ENCODE peak calls at places on chromosomes 5 and 9, in six cellular contexts. One of them, this sample, is unnamed.

GRCh38 chr9:124852829-124853531 is at the start of gene WDR38:
- DNase-seq in upper lobe of right lung: peak
- DNase-seq in tibial nerve: peak
- DNase-seq in CD8-positive, alpha-beta memory T cell: peak
- DNase-seq in CD4-positive, alpha-beta memory T cell: peak
- DNase-seq in CD8-positive, alpha-beta T cell: peak
- DNase-seq in this sample: peak

GRCh38 chr5:76664065-76664464 is 40.9 kb upstream of the F2RL2 start:
- DNase-seq in upper lobe of right lung: no peak
- DNase-seq in tibial nerve: no peak
- DNase-seq in CD8-positive, alpha-beta memory T cell: no peak
- DNase-seq in CD4-positive, alpha-beta memory T cell: no peak
- DNase-seq in CD8-positive, alpha-beta T cell: no peak
- DNase-seq in this sample: no peak

GRCh38 chr5:142096382-142096781 is 12.2 kb upstream of the NDFIP1 start:
- DNase-seq in upper lobe of right lung: no peak
- DNase-seq in tibial nerve: no peak
- DNase-seq in CD8-positive, alpha-beta memory T cell: no peak
- DNase-seq in CD4-positive, alpha-beta memory T cell: no peak
- DNase-seq in CD8-positive, alpha-beta T cell: no peak
- DNase-seq in this sample: no peak

GRCh38 chr9:109742759-109743388 is 37.1 kb upstream of the PALM2AKAP2 start:
- DNase-seq in upper lobe of right lung: no peak
- DNase-seq in tibial nerve: no peak
- DNase-seq in CD8-positive, alpha-beta memory T cell: no peak
- DNase-seq in CD4-positive, alpha-beta memory T cell: no peak
- DNase-seq in CD8-positive, alpha-beta T cell: no peak
- DNase-seq in this sample: no peak

GRCh38 chr9:72382405-72382804 is 17.4 kb upstream of the ZFAND5 start:
- DNase-seq in upper lobe of right lung: no peak
- DNase-seq in tibial nerve: no peak
- DNase-seq in CD8-positive, alpha-beta memory T cell: no peak
- DNase-seq in CD4-positive, alpha-beta memory T cell: no peak
- DNase-seq in CD8-positive, alpha-beta T cell: no peak
- DNase-seq in this sample: no peak

GRCh38 chr5:28014779-28015178 is 976.4 kb upstream of the CDH9 start:
- DNase-seq in upper lobe of right lung: no peak
- DNase-seq in tibial nerve: no peak
- DNase-seq in CD8-positive, alpha-beta memory T cell: no peak
- DNase-seq in CD4-positive, alpha-beta memory T cell: no peak
- DNase-seq in CD8-positive, alpha-beta T cell: no peak
- DNase-seq in this sample: peak

GRCh38 chr9:122498883-122499288 is 11.7 kb upstream of the OR1J2 start:
- DNase-seq in upper lobe of right lung: no peak
- DNase-seq in tibial nerve: no peak
- DNase-seq in CD8-positive, alpha-beta memory T cell: no peak
- DNase-seq in CD4-positive, alpha-beta memory T cell: peak
- DNase-seq in CD8-positive, alpha-beta T cell: no peak
- DNase-seq in this sample: peak

GRCh38 chr5:127431977-127432376 is 85.5 kb upstream of the PRRC1 start:
- DNase-seq in upper lobe of right lung: no peak
- DNase-seq in tibial nerve: no peak
- DNase-seq in CD8-positive, alpha-beta memory T cell: no peak
- DNase-seq in CD4-positive, alpha-beta memory T cell: no peak
- DNase-seq in CD8-positive, alpha-beta T cell: no peak
- DNase-seq in this sample: no peak

GRCh38 chr5:151212361-151212899 is 11.5 kb downstream of the CCDC69 start:
- DNase-seq in upper lobe of right lung: no peak
- DNase-seq in tibial nerve: no peak
- DNase-seq in CD8-positive, alpha-beta memory T cell: no peak
- DNase-seq in CD4-positive, alpha-beta memory T cell: no peak
- DNase-seq in CD8-positive, alpha-beta T cell: no peak
- DNase-seq in this sample: no peak

GRCh38 chr5:51651889-51652288 is 268.6 kb downstream of the ISL1 start:
- DNase-seq in upper lobe of right lung: no peak
- DNase-seq in tibial nerve: no peak
- DNase-seq in CD8-positive, alpha-beta memory T cell: no peak
- DNase-seq in CD4-positive, alpha-beta memory T cell: no peak
- DNase-seq in CD8-positive, alpha-beta T cell: no peak
- DNase-seq in this sample: no peak

DNA sequence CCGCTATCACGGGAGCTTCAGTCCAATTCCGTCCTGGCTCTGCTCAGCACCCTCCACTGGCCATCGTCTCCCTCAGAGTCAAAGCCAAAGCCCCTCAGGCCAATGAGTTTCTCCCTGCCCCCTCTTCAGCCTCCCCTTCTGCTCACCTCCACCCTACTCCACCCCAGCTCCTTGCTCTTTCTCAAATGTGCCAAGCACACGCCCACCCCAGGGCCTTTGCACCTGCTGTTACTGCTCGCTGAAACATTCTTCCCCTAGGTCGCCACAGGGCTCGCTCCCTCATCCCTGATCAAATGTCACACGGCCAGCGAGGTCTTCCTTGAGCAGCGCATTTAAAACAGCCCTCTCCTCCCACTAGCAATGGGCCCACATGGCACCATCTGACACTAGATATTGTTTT is 6.3 kb upstream of the ENG start:
- DNase-seq in upper lobe of right lung: no peak
- DNase-seq in tibial nerve: no peak
- DNase-seq in CD8-positive, alpha-beta memory T cell: no peak
- DNase-seq in CD4-positive, alpha-beta memory T cell: no peak
- DNase-seq in CD8-positive, alpha-beta T cell: no peak
- DNase-seq in this sample: no peak
- H3K27ac ChIP-seq in upper lobe of right lung: no peak
- H3K27ac ChIP-seq in tibial nerve: no peak
- H3K27ac ChIP-seq in CD8-positive, alpha-beta memory T cell: peak
- H3K27ac ChIP-seq in CD4-positive, alpha-beta memory T cell: no peak
- H3K27ac ChIP-seq in CD8-positive, alpha-beta T cell: no peak
- H3K27ac ChIP-seq in this sample: no peak

DNA sequence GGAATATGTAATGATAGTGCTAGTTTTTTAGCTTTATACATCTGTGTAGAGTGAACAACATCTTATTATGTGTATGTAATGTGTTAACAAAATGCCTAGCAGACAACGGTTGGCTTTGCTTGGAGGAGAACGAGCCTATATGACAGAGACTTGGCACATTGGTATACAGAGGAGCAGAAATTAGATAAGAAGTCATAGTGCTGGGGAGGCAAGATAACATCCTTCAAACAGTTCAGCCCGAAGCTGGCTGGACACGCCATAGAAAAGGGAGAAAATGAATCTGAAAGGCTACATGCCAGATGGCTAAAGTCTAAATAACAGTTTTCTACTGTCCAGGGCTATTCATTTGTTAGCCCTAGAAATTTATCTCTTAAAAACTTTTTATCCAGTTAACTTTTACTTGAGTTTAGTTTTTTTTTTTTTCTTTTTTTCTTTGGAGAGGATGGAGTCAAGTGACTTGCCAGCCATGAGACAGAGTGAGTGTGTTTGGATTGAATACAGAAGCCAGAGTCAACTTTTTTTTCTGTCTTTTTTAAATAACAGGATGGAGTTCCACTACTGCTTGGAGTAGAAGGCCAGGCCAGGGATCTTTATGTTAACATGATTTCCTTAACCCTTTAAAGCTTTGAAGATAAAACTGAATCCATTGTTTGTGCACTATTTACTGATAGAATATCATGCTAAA is 214.4 kb upstream of the ACTBL2 start:
- DNase-seq in upper lobe of right lung: no peak
- DNase-seq in tibial nerve: no peak
- DNase-seq in CD8-positive, alpha-beta memory T cell: no peak
- DNase-seq in CD4-positive, alpha-beta memory T cell: no peak
- DNase-seq in CD8-positive, alpha-beta T cell: no peak
- DNase-seq in this sample: no peak
- H3K4me3 ChIP-seq in upper lobe of right lung: no peak
- H3K4me3 ChIP-seq in tibial nerve: no peak
- H3K4me3 ChIP-seq in CD8-positive, alpha-beta memory T cell: no peak
- H3K4me3 ChIP-seq in CD4-positive, alpha-beta memory T cell: no peak
- H3K4me3 ChIP-seq in CD8-positive, alpha-beta T cell: no peak
- H3K4me3 ChIP-seq in this sample: no peak

DNA sequence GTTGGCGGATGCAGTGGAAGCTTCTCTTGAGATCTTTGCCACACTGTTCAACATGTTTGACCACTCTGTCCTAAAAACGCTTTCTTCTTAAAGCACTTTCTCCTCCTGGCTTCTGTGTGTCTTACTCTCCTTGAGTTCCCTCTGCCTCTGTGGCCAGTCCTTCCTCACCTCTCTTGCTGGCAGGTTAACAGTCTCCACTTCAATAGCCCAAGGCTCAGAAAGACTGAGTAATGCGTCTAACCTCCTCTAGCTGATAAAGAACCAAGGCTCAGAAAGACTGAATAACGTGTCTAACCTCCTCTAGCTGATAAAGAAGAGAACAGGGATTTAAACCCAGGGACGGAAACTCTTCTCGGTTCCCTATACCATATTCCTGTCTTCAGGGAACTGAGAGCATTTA is 205.2 kb downstream of the AOPEP start:
- DNase-seq in upper lobe of right lung: no peak
- DNase-seq in tibial nerve: no peak
- DNase-seq in CD8-positive, alpha-beta memory T cell: no peak
- DNase-seq in CD4-positive, alpha-beta memory T cell: no peak
- DNase-seq in CD8-positive, alpha-beta T cell: no peak
- DNase-seq in this sample: no peak
- H3K27ac ChIP-seq in upper lobe of right lung: no peak
- H3K27ac ChIP-seq in tibial nerve: no peak
- H3K27ac ChIP-seq in CD8-positive, alpha-beta memory T cell: no peak
- H3K27ac ChIP-seq in CD4-positive, alpha-beta memory T cell: no peak
- H3K27ac ChIP-seq in CD8-positive, alpha-beta T cell: no peak
- H3K27ac ChIP-seq in this sample: no peak

DNA sequence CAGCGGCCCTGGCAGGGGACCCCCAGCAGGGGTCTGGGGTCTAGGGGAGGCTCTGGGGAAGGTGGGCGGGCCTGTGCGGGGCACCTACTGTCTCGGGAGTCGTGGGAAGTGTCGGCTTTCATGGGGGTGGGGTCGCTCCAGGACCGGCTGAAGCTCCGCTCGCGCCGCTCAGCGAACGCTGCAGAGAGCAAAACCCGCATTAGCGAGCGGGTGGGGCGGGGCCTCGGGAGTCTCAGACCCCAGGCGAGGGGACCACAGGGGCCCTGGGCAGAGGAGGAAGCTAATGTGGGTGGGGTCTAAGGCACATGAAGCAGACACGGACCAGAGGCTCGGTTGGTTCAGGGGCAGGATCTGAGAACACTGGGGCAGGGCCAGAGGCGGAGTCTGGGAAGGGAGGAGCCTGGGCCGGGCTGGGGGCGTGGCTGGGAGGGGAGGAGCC is 5.5 kb downstream of the NSMF start:
- DNase-seq in upper lobe of right lung: peak
- DNase-seq in tibial nerve: peak
- DNase-seq in CD8-positive, alpha-beta memory T cell: peak
- DNase-seq in CD4-positive, alpha-beta memory T cell: peak
- DNase-seq in CD8-positive, alpha-beta T cell: peak
- DNase-seq in this sample: peak
- H3K4me3 ChIP-seq in upper lobe of right lung: peak
- H3K4me3 ChIP-seq in tibial nerve: peak
- H3K4me3 ChIP-seq in CD8-positive, alpha-beta memory T cell: no peak
- H3K4me3 ChIP-seq in CD4-positive, alpha-beta memory T cell: no peak
- H3K4me3 ChIP-seq in CD8-positive, alpha-beta T cell: no peak
- H3K4me3 ChIP-seq in this sample: no peak

GRCh38 chr5:95985249-95985648 is 23.6 kb upstream of the ELL2 start:
- DNase-seq in upper lobe of right lung: no peak
- DNase-seq in tibial nerve: no peak
- DNase-seq in CD8-positive, alpha-beta memory T cell: no peak
- DNase-seq in CD4-positive, alpha-beta memory T cell: no peak
- DNase-seq in CD8-positive, alpha-beta T cell: no peak
- DNase-seq in this sample: no peak
- H3K27ac ChIP-seq in upper lobe of right lung: no peak
- H3K27ac ChIP-seq in tibial nerve: no peak
- H3K27ac ChIP-seq in CD8-positive, alpha-beta memory T cell: no peak
- H3K27ac ChIP-seq in CD4-positive, alpha-beta memory T cell: no peak
- H3K27ac ChIP-seq in CD8-positive, alpha-beta T cell: no peak
- H3K27ac ChIP-seq in this sample: no peak

GRCh38 chr5:10253390-10253789 is 3.3 kb downstream of the CCT5 start:
- DNase-seq in upper lobe of right lung: no peak
- DNase-seq in tibial nerve: no peak
- DNase-seq in CD8-positive, alpha-beta memory T cell: no peak
- DNase-seq in CD4-positive, alpha-beta memory T cell: no peak
- DNase-seq in CD8-positive, alpha-beta T cell: no peak
- DNase-seq in this sample: no peak
- H3K4me3 ChIP-seq in upper lobe of right lung: no peak
- H3K4me3 ChIP-seq in tibial nerve: no peak
- H3K4me3 ChIP-seq in CD8-positive, alpha-beta memory T cell: no peak
- H3K4me3 ChIP-seq in CD4-positive, alpha-beta memory T cell: no peak
- H3K4me3 ChIP-seq in CD8-positive, alpha-beta T cell: no peak
- H3K4me3 ChIP-seq in this sample: no peak

GRCh38 chr5:107929080-107929479 is 258.3 kb upstream of the EFNA5 start:
- DNase-seq in upper lobe of right lung: no peak
- DNase-seq in tibial nerve: no peak
- DNase-seq in CD8-positive, alpha-beta memory T cell: no peak
- DNase-seq in CD4-positive, alpha-beta memory T cell: no peak
- DNase-seq in CD8-positive, alpha-beta T cell: no peak
- DNase-seq in this sample: no peak

GRCh38 chr5:107926121-107926520 is 255.4 kb upstream of the EFNA5 start:
- DNase-seq in upper lobe of right lung: no peak
- DNase-seq in tibial nerve: no peak
- DNase-seq in CD8-positive, alpha-beta memory T cell: no peak
- DNase-seq in CD4-positive, alpha-beta memory T cell: no peak
- DNase-seq in CD8-positive, alpha-beta T cell: no peak
- DNase-seq in this sample: no peak

GRCh38 chr5:107933326-107933725 is 262.6 kb upstream of the EFNA5 start:
- DNase-seq in upper lobe of right lung: no peak
- DNase-seq in tibial nerve: no peak
- DNase-seq in CD8-positive, alpha-beta memory T cell: no peak
- DNase-seq in CD4-positive, alpha-beta memory T cell: no peak
- DNase-seq in CD8-positive, alpha-beta T cell: no peak
- DNase-seq in this sample: no peak

GRCh38 chr5:107930891-107931290 is 260.2 kb upstream of the EFNA5 start:
- DNase-seq in upper lobe of right lung: no peak
- DNase-seq in tibial nerve: no peak
- DNase-seq in CD8-positive, alpha-beta memory T cell: no peak
- DNase-seq in CD4-positive, alpha-beta memory T cell: no peak
- DNase-seq in CD8-positive, alpha-beta T cell: no peak
- DNase-seq in this sample: no peak

GRCh38 chr5:107930092-107930491 is 259.4 kb upstream of the EFNA5 start:
- DNase-seq in upper lobe of right lung: no peak
- DNase-seq in tibial nerve: no peak
- DNase-seq in CD8-positive, alpha-beta memory T cell: no peak
- DNase-seq in CD4-positive, alpha-beta memory T cell: no peak
- DNase-seq in CD8-positive, alpha-beta T cell: no peak
- DNase-seq in this sample: peak
- H3K27ac ChIP-seq in upper lobe of right lung: no peak
- H3K27ac ChIP-seq in tibial nerve: no peak
- H3K27ac ChIP-seq in CD8-positive, alpha-beta memory T cell: no peak
- H3K27ac ChIP-seq in CD4-positive, alpha-beta memory T cell: no peak
- H3K27ac ChIP-seq in CD8-positive, alpha-beta T cell: no peak
- H3K27ac ChIP-seq in this sample: no peak

GRCh38 chr9:35755071-35755470 is 995 bp upstream of the MSMP start:
- DNase-seq in upper lobe of right lung: no peak
- DNase-seq in tibial nerve: no peak
- DNase-seq in CD8-positive, alpha-beta memory T cell: no peak
- DNase-seq in CD4-positive, alpha-beta memory T cell: no peak
- DNase-seq in CD8-positive, alpha-beta T cell: no peak
- DNase-seq in this sample: no peak
- H3K4me3 ChIP-seq in upper lobe of right lung: no peak
- H3K4me3 ChIP-seq in tibial nerve: no peak
- H3K4me3 ChIP-seq in CD8-positive, alpha-beta memory T cell: no peak
- H3K4me3 ChIP-seq in CD4-positive, alpha-beta memory T cell: no peak
- H3K4me3 ChIP-seq in CD8-positive, alpha-beta T cell: no peak
- H3K4me3 ChIP-seq in this sample: no peak

GRCh38 chr5:56814361-56814962 is 887 bp upstream of the MAP3K1 start:
- DNase-seq in upper lobe of right lung: peak
- DNase-seq in tibial nerve: no peak
- DNase-seq in CD8-positive, alpha-beta memory T cell: peak
- DNase-seq in CD4-positive, alpha-beta memory T cell: no peak
- DNase-seq in CD8-positive, alpha-beta T cell: no peak
- DNase-seq in this sample: no peak
- H3K27ac ChIP-seq in upper lobe of right lung: peak
- H3K27ac ChIP-seq in tibial nerve: peak
- H3K27ac ChIP-seq in CD8-positive, alpha-beta memory T cell: peak
- H3K27ac ChIP-seq in CD4-positive, alpha-beta memory T cell: peak
- H3K27ac ChIP-seq in CD8-positive, alpha-beta T cell: peak
- H3K27ac ChIP-seq in this sample: no peak

This sample was measured in SJCRH30.